ENCODE peak calls at places on chromosome 11, in seven cellular contexts. Q, N, X, Z, B, C and J are unnamed samples.

GRCh38 chr11:107017433-107018227 is 646 bp downstream of the GUCY1A2 start:
- DNase-seq in Q (peak; percentile 40), N (peak; percentile 73), X (peak; percentile 35), Z (peak; percentile 64), B (no peak), C (peak; percentile 61), J (peak; percentile 57)

GRCh38 chr11:61369372-61370348 is 7.5 kb downstream of the TMEM138 start:
- DNase-seq in Q (no peak), N (no peak), X (no peak), Z (no peak), B (no peak), C (no peak), J (peak; percentile 18)

GRCh38 chr11:22879615-22880014 is 19.3 kb upstream of the CCDC179 start:
- DNase-seq in Q (no peak), N (peak; percentile 1), X (no peak), Z (no peak), B (no peak), C (no peak), J (peak; percentile 9)

GRCh38 chr11:96642584-96642983 is 252.8 kb downstream of the JRKL start:
- DNase-seq in Q (no peak), N (no peak), X (no peak), Z (no peak), B (no peak), C (no peak), J (no peak)

GRCh38 chr11:71120346-71120963 is 131.9 kb downstream of the SHANK2 start:
- DNase-seq in Q (peak; percentile 62), N (peak; percentile 61), X (peak; percentile 56), Z (no peak), B (no peak), C (peak; percentile 19), J (no peak)

GRCh38 chr11:1260023-1260501 is 37.2 kb downstream of the MUC5B start:
- DNase-seq in Q (peak; percentile 44), N (no peak), X (peak; percentile 76), Z (no peak), B (no peak), C (peak; percentile 5), J (peak; percentile 7)

GRCh38 chr11:57399221-57399620 is 8.8 kb upstream of the PRG2 start:
- DNase-seq in Q (no peak), N (no peak), X (no peak), Z (no peak), B (no peak), C (no peak), J (peak; percentile 52)

GRCh38 chr11:47791774-47792173 is 24.6 kb upstream of the FNBP4 start:
- DNase-seq in Q (no peak), N (no peak), X (no peak), Z (no peak), B (no peak), C (no peak), J (no peak)

GRCh38 chr11:99015634-99016454 is 4.9 kb upstream of the CNTN5 start:
- DNase-seq in Q (no peak), N (peak; percentile 70), X (peak; percentile 39), Z (no peak), B (no peak), C (peak; percentile 25), J (peak; percentile 47)